ENCODE peak calls at places on chromosomes 2 and 18, in ten cellular contexts. One of them, this sample, is unnamed.

GRCh38 chr2:207473203-207473865 is 56.4 kb upstream of the CREB1 start:
- DNase-seq in esophagus squamous epithelium: no peak
- DNase-seq in adrenal gland: peak; percentile 59
- DNase-seq in transverse colon: no peak
- DNase-seq in right lobe of liver: no peak
- DNase-seq in body of pancreas: peak; percentile 42
- DNase-seq in heart left ventricle: no peak
- DNase-seq in sigmoid colon: no peak
- DNase-seq in ovary: peak; percentile 56
- DNase-seq in IMR-90: peak; percentile 88
- DNase-seq in this sample: peak; percentile 70

GRCh38 chr18:28494151-28494550 is 317.2 kb upstream of the CDH2 start:
- DNase-seq in esophagus squamous epithelium: no peak
- DNase-seq in adrenal gland: no peak
- DNase-seq in transverse colon: no peak
- DNase-seq in right lobe of liver: no peak
- DNase-seq in body of pancreas: no peak
- DNase-seq in heart left ventricle: no peak
- DNase-seq in sigmoid colon: no peak
- DNase-seq in ovary: no peak
- DNase-seq in IMR-90: peak; percentile 4
- DNase-seq in this sample: no peak

GRCh38 chr18:62512996-62513395 is 9.8 kb upstream of the ZCCHC2 start:
- DNase-seq in esophagus squamous epithelium: no peak
- DNase-seq in adrenal gland: no peak
- DNase-seq in transverse colon: no peak
- DNase-seq in right lobe of liver: no peak
- DNase-seq in body of pancreas: no peak
- DNase-seq in heart left ventricle: no peak
- DNase-seq in sigmoid colon: no peak
- DNase-seq in ovary: no peak
- DNase-seq in IMR-90: no peak
- DNase-seq in this sample: no peak

GRCh38 chr2:42809876-42810125 is 17.4 kb upstream of the HAAO start:
- DNase-seq in esophagus squamous epithelium: no peak
- DNase-seq in adrenal gland: peak; percentile 88
- DNase-seq in transverse colon: peak; percentile 86
- DNase-seq in right lobe of liver: peak; percentile 88
- DNase-seq in body of pancreas: peak; percentile 88
- DNase-seq in heart left ventricle: peak; percentile 93
- DNase-seq in sigmoid colon: peak; percentile 95
- DNase-seq in ovary: peak; percentile 88
- DNase-seq in IMR-90: peak; percentile 77
- DNase-seq in this sample: no peak

GRCh38 chr2:17625446-17625845 is 85.0 kb downstream of the VSNL1 start:
- DNase-seq in esophagus squamous epithelium: no peak
- DNase-seq in adrenal gland: no peak
- DNase-seq in transverse colon: no peak
- DNase-seq in right lobe of liver: no peak
- DNase-seq in body of pancreas: no peak
- DNase-seq in heart left ventricle: no peak
- DNase-seq in sigmoid colon: no peak
- DNase-seq in ovary: no peak
- DNase-seq in IMR-90: no peak
- DNase-seq in this sample: no peak

GRCh38 chr18:65288908-65289307 is 461.9 kb upstream of the CDH7 start:
- DNase-seq in esophagus squamous epithelium: no peak
- DNase-seq in adrenal gland: no peak
- DNase-seq in transverse colon: no peak
- DNase-seq in right lobe of liver: no peak
- DNase-seq in body of pancreas: no peak
- DNase-seq in heart left ventricle: no peak
- DNase-seq in sigmoid colon: no peak
- DNase-seq in ovary: no peak
- DNase-seq in IMR-90: no peak
- DNase-seq in this sample: peak; percentile 2

GRCh38 chr2:105801961-105802360 is 57.2 kb downstream of the NCK2 start:
- DNase-seq in esophagus squamous epithelium: no peak
- DNase-seq in adrenal gland: no peak
- DNase-seq in transverse colon: no peak
- DNase-seq in right lobe of liver: no peak
- DNase-seq in body of pancreas: no peak
- DNase-seq in heart left ventricle: no peak
- DNase-seq in sigmoid colon: no peak
- DNase-seq in ovary: no peak
- DNase-seq in IMR-90: no peak
- DNase-seq in this sample: no peak

GRCh38 chr2:240999001-240999791 is 778 bp downstream of the SNED1 start:
- DNase-seq in esophagus squamous epithelium: no peak
- DNase-seq in adrenal gland: peak; percentile 49
- DNase-seq in transverse colon: peak; percentile 28
- DNase-seq in right lobe of liver: no peak
- DNase-seq in body of pancreas: no peak
- DNase-seq in heart left ventricle: no peak
- DNase-seq in sigmoid colon: peak; percentile 71
- DNase-seq in ovary: peak; percentile 47
- DNase-seq in IMR-90: no peak
- DNase-seq in this sample: no peak

GRCh38 chr2:84906108-84906899 is 848 bp downstream of the TMSB10 start:
- DNase-seq in esophagus squamous epithelium: no peak
- DNase-seq in adrenal gland: peak; percentile 44
- DNase-seq in transverse colon: peak; percentile 73
- DNase-seq in right lobe of liver: peak; percentile 61
- DNase-seq in body of pancreas: peak; percentile 53
- DNase-seq in heart left ventricle: peak; percentile 81
- DNase-seq in sigmoid colon: peak; percentile 74
- DNase-seq in ovary: peak; percentile 46
- DNase-seq in IMR-90: no peak
- DNase-seq in this sample: peak; percentile 58

GRCh38 chr2:84904151-84904550 is 1.3 kb upstream of the TMSB10 start:
- DNase-seq in esophagus squamous epithelium: no peak
- DNase-seq in adrenal gland: no peak
- DNase-seq in transverse colon: no peak
- DNase-seq in right lobe of liver: no peak
- DNase-seq in body of pancreas: no peak
- DNase-seq in heart left ventricle: no peak
- DNase-seq in sigmoid colon: no peak
- DNase-seq in ovary: no peak
- DNase-seq in IMR-90: no peak
- DNase-seq in this sample: no peak

GRCh38 chr2:84906900-84907714 is 1.7 kb downstream of the TMSB10 start:
- DNase-seq in esophagus squamous epithelium: peak; percentile 52
- DNase-seq in adrenal gland: peak; percentile 63
- DNase-seq in transverse colon: peak; percentile 69
- DNase-seq in right lobe of liver: peak; percentile 61
- DNase-seq in body of pancreas: peak; percentile 72
- DNase-seq in heart left ventricle: peak; percentile 88
- DNase-seq in sigmoid colon: peak; percentile 83
- DNase-seq in ovary: peak; percentile 59
- DNase-seq in IMR-90: peak; percentile 75
- DNase-seq in this sample: peak; percentile 92

GRCh38 chr2:84904717-84905174 is 710 bp upstream of the TMSB10 start:
- DNase-seq in esophagus squamous epithelium: peak; percentile 13
- DNase-seq in adrenal gland: peak; percentile 75
- DNase-seq in transverse colon: peak; percentile 90
- DNase-seq in right lobe of liver: peak; percentile 62
- DNase-seq in body of pancreas: peak; percentile 85
- DNase-seq in heart left ventricle: peak; percentile 85
- DNase-seq in sigmoid colon: peak; percentile 95
- DNase-seq in ovary: peak; percentile 88
- DNase-seq in IMR-90: peak; percentile 55
- DNase-seq in this sample: peak; percentile 71

GRCh38 chr2:84905181-84906107 is at the start of gene TMSB10:
- DNase-seq in esophagus squamous epithelium: peak; percentile 55
- DNase-seq in adrenal gland: peak; percentile 88
- DNase-seq in transverse colon: peak; percentile 93
- DNase-seq in right lobe of liver: peak; percentile 90
- DNase-seq in body of pancreas: peak; percentile 87
- DNase-seq in heart left ventricle: peak; percentile 96
- DNase-seq in sigmoid colon: peak; percentile 94
- DNase-seq in ovary: peak; percentile 90
- DNase-seq in IMR-90: peak; percentile 80
- DNase-seq in this sample: peak; percentile 88
- TF ChIP-seq POLR2A in esophagus squamous epithelium: peak; percentile 31
- TF ChIP-seq POLR2A in adrenal gland: peak; percentile 95
- TF ChIP-seq POLR2A in transverse colon: peak; percentile 98
- TF ChIP-seq POLR2A in right lobe of liver: peak; percentile 98
- TF ChIP-seq POLR2A in body of pancreas: peak; percentile 97
- TF ChIP-seq POLR2A in heart left ventricle: peak; percentile 91
- TF ChIP-seq POLR2A in sigmoid colon: peak; percentile 83
- TF ChIP-seq POLR2A in ovary: peak; percentile 85
- TF ChIP-seq POLR2A in IMR-90: peak; percentile 99
- TF ChIP-seq POLR2A in this sample: peak; percentile 95

DNA sequence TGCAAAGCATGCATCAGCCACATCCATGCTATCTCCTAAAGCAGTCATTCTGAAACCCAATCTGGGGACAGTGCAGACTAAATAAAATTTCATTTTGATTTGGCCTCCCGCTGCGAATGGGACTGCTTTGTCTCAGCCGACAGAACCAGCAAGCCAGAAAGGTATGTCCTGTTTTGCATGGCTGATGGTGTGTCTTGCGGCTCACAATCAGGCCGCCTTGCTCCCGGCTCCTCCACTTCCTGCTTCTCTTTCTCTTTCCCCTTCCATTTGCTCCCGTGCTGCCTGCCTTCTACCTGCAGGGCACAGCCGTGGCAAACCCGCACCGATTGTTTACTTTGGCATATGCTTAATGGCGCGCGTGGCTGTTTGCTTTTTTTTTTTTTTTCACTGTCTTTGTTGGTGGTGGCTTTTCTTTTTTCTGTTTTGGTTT is 419.5 kb upstream of the POU3F3 start:
- DNase-seq in esophagus squamous epithelium: no peak
- DNase-seq in adrenal gland: no peak
- DNase-seq in transverse colon: peak; percentile 20
- DNase-seq in right lobe of liver: peak; percentile 73
- DNase-seq in body of pancreas: peak; percentile 31
- DNase-seq in heart left ventricle: no peak
- DNase-seq in sigmoid colon: no peak
- DNase-seq in ovary: no peak
- DNase-seq in IMR-90: no peak
- DNase-seq in this sample: no peak
- H3K4me3 ChIP-seq in esophagus squamous epithelium: no peak overlapping the region
- H3K4me3 ChIP-seq in adrenal gland: no peak overlapping the region
- H3K4me3 ChIP-seq in transverse colon: no peak overlapping the region
- H3K4me3 ChIP-seq in right lobe of liver: peak overlapping the region; percentile 47
- H3K4me3 ChIP-seq in body of pancreas: no peak overlapping the region
- H3K4me3 ChIP-seq in heart left ventricle: peak overlapping the region; percentile 26
- H3K4me3 ChIP-seq in sigmoid colon: no peak overlapping the region
- H3K4me3 ChIP-seq in ovary: no peak overlapping the region
- H3K4me3 ChIP-seq in IMR-90: no peak overlapping the region
- H3K4me3 ChIP-seq in this sample: no peak overlapping the region

DNA sequence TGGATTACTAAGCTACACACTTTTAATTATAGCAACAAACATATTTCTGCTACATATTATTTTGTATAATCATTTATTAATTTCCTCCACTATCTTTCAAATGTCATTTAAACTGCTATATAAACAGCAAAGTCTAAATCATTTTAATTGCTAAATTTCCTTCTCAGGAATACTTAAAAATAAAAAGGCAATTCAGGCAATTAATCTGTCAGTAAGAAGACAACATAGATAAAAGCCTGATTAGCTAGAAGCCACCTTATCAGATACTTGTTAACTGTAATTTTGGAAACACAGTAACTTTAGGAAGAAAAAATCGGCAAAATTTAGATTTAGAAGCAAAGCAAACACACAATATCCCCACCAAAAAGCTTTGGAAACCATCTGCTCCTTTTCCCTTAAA is 188.2 kb upstream of the ZNF804A start:
- DNase-seq in esophagus squamous epithelium: no peak
- DNase-seq in adrenal gland: no peak
- DNase-seq in transverse colon: no peak
- DNase-seq in right lobe of liver: no peak
- DNase-seq in body of pancreas: no peak
- DNase-seq in heart left ventricle: no peak
- DNase-seq in sigmoid colon: no peak
- DNase-seq in ovary: no peak
- DNase-seq in IMR-90: no peak
- DNase-seq in this sample: no peak
- TF ChIP-seq POLR2A in esophagus squamous epithelium: no peak
- TF ChIP-seq POLR2A in adrenal gland: no peak
- TF ChIP-seq POLR2A in transverse colon: no peak
- TF ChIP-seq POLR2A in right lobe of liver: no peak
- TF ChIP-seq POLR2A in body of pancreas: no peak
- TF ChIP-seq POLR2A in heart left ventricle: no peak
- TF ChIP-seq POLR2A in sigmoid colon: no peak
- TF ChIP-seq POLR2A in ovary: no peak
- TF ChIP-seq POLR2A in IMR-90: no peak
- TF ChIP-seq POLR2A in this sample: no peak

DNA sequence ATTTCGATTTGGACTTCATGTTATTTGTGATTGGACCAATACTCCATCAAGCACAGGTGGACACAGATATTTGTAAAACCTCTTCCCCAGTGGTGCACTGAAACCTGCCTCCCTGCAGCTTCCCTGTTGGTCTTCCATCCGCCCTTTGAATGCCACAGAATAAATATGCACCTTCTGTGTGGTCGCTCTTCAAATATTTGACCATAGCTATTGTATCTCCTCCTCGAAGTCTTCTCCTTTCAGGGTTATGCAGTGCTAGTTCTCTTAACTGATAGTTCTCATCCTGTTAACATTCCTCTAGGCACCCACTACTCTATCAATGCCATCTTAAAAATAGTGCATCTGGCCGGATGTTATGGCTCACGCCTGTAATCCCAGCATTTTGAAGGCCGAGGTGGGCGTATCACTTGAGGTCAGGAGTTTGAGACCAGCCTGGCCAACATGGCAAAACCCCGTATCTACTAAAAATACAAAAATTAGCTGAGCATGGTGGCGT is 12.5 kb downstream of the SPATS2L start:
- DNase-seq in esophagus squamous epithelium: no peak
- DNase-seq in adrenal gland: no peak
- DNase-seq in transverse colon: no peak
- DNase-seq in right lobe of liver: no peak
- DNase-seq in body of pancreas: no peak
- DNase-seq in heart left ventricle: no peak
- DNase-seq in sigmoid colon: no peak
- DNase-seq in ovary: no peak
- DNase-seq in IMR-90: no peak
- DNase-seq in this sample: no peak
- H3K4me3 ChIP-seq in esophagus squamous epithelium: no peak overlapping the region
- H3K4me3 ChIP-seq in adrenal gland: no peak overlapping the region
- H3K4me3 ChIP-seq in transverse colon: no peak overlapping the region
- H3K4me3 ChIP-seq in right lobe of liver: no peak overlapping the region
- H3K4me3 ChIP-seq in body of pancreas: no peak overlapping the region
- H3K4me3 ChIP-seq in heart left ventricle: no peak overlapping the region
- H3K4me3 ChIP-seq in sigmoid colon: no peak overlapping the region
- H3K4me3 ChIP-seq in ovary: no peak overlapping the region
- H3K4me3 ChIP-seq in IMR-90: no peak overlapping the region
- H3K4me3 ChIP-seq in this sample: no peak overlapping the region

This sample was measured in NB4.